ENCODE peak calls at places on chromosomes 16 and 17, in ten cellular contexts. U is AG04450; G is tibial nerve; B is PC-9; Z is GM12878; Q is lung; E is neural progenitor cell; M is heart right ventricle; W is CD8-positive, alpha-beta T cell; R is breast epithelium. O is an unnamed sample. For H3K9me3, the result is how much of the 10 kb centered on the place peaks cover.

GRCh38 chr17:33091271-33091670 is 99.6 kb downstream of the SPACA3 start:
- DNase-seq in Z (no peak), G (no peak), M (no peak), R (no peak), B (no peak), Q (no peak), E (no peak), W (no peak), U (no peak), O (no peak)

GRCh38 chr16:87308826-87309225 is 8.4 kb downstream of the C16orf95 start:
- DNase-seq in W (no peak), M (no peak), G (no peak), U (no peak), Z (no peak), B (no peak), Q (no peak), E (no peak), R (no peak), O (no peak)

GRCh38 chr17:74682442-74683190 is 30.1 kb downstream of the CD300LF start:
- DNase-seq in M (no peak), E (no peak), G (no peak), W (no peak), B (no peak), Q (no peak), R (no peak), U (no peak), Z (no peak), O (no peak)

GRCh38 chr17:77266213-77266612 is 125.4 kb downstream of the SEC14L1 start:
- DNase-seq in R (no peak), E (no peak), W (no peak), Q (no peak), Z (no peak), M (no peak), G (no peak), U (no peak), B (no peak), O (no peak)

GRCh38 chr17:77404812-77405581 is 264.2 kb downstream of the SEC14L1 start:
- DNase-seq in Q (peak), B (no peak), Z (peak), U (no peak), W (peak), R (no peak), E (no peak), G (no peak), M (peak), O (no peak)

GRCh38 chr16:4749700-4750257 is 15.4 kb downstream of the DNAAF8 start:
- DNase-seq in W (no peak), E (no peak), M (no peak), Z (no peak), B (no peak), U (no peak), G (no peak), R (no peak), Q (no peak), O (no peak)

GRCh38 chr17:68310141-68310540 is 18.8 kb downstream of the ARSG start:
- DNase-seq in B (peak), M (no peak), U (no peak), Q (no peak), W (peak), Z (no peak), G (no peak), E (no peak), R (no peak), O (no peak)

GRCh38 chr17:74779948-74780400 is 3.8 kb upstream of the NAT9 start:
- DNase-seq in R (no peak), E (no peak), M (peak), Z (peak), W (peak), G (peak), Q (peak), B (no peak), U (no peak), O (no peak)

GRCh38 chr16:19008770-19009169 is 25.0 kb downstream of the TMC7 start:
- DNase-seq in E (no peak), B (no peak), Q (no peak), W (no peak), Z (no peak), R (no peak), G (no peak), M (no peak), U (peak), O (no peak)

GRCh38 chr17:65261152-65261551 is 124.0 kb downstream of the RGS9 start:
- DNase-seq in M (no peak), Z (no peak), E (no peak), R (no peak), Q (no peak), W (no peak), B (no peak), U (no peak), G (no peak), O (no peak)

GRCh38 chr17:79532107-79532790 is 78.6 kb downstream of the RBFOX3 start:
- DNase-seq in G (no peak), U (no peak), W (no peak), Q (no peak), E (no peak), M (no peak), B (no peak), R (no peak), Z (no peak), O (no peak)

GRCh38 chr17:4998027-4998665 is 396 bp downstream of the KIF1C start:
- DNase-seq in G (no peak), B (no peak), Q (peak), R (no peak), M (peak), E (peak), U (no peak), Z (no peak), W (no peak), O (no peak)

DNA sequence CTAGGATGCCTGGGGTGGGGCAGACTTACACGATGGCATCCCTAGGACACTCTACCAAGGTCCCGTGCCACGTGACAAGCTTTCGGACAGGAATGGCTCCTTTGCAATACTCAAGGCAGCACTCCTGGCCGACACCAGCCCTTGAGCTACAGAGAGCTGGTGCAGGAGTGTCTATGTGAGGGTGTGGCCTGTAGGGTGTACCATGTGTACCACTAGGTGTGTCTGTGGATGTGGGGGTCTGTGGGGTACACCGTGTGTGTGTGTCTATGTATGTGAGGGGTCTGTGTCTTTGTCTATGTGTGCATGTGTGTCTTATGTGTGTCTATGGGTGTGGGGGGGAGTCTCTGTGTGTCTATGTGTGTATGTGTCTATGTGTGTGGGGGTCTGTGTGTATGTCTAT is 1.9 kb upstream of the TLE7 start:
- DNase-seq in M (no peak), B (no peak), G (no peak), E (no peak), Q (no peak), U (no peak), W (no peak), Z (no peak), R (no peak), O (no peak)
- H3K9me3 ChIP-seq in M (under half), B (under half), G (under half), E (under half), Q (under half), U (half or more), W (under half), Z (under half), R (half or more), O (under half)

DNA sequence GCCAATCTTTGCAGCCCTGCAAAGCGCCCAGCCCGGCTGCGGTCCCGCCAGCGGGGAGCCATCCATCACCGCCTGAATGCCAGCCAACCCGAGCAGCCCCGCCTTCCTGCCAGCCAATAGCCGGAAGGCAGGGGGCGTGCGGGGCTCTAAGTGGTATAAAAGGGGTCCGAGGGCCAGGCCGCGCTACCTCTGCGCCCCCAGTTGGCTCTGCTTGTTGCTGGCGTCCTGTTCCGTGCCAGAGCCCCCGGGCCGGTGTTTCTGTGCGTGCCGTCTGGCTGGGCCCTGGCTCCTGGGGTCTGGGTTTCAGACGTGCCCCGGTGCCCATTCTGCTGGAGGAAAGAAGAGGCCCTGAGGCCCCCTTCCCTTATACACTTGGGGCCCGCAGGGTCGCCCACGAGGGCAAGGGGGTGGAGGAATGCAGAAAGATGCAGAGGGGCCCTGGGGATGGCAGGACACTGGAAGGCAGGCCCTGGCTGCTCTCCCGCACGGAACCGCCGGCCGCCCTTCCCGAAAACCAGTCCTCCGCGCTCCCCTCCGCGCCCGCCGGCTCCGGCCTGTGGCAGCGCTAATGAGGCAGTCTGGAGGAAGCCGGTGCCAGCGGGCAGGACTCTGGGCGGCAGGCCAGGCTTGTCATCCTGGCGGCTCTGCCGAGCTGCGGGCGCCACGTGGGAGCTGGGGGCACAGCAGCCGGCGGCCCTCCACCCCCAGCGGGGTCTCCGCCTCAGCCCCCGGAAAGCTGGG is 14.0 kb downstream of the COPZ2 start:
- DNase-seq in G (peak), M (peak), B (peak), U (no peak), R (peak), W (peak), E (peak), Q (peak), Z (no peak), O (peak)
- TF ChIP-seq CTCF in G (peak), M (peak), B (peak), U (peak), R (no peak), W (no peak), E (peak), Q (no peak), Z (peak), O (no peak)

GRCh38 chr17:66951605-66951953 is 12.9 kb upstream of the CACNG4 start:
- DNase-seq in G (no peak), W (no peak), R (no peak), Q (no peak), E (no peak), M (no peak), U (no peak), B (peak), Z (no peak), O (peak)
- H3K27ac ChIP-seq in G (no peak), W (no peak), R (peak), Q (no peak), E (no peak), M (no peak), U (peak), B (peak), Z (no peak), O (peak)

DNA sequence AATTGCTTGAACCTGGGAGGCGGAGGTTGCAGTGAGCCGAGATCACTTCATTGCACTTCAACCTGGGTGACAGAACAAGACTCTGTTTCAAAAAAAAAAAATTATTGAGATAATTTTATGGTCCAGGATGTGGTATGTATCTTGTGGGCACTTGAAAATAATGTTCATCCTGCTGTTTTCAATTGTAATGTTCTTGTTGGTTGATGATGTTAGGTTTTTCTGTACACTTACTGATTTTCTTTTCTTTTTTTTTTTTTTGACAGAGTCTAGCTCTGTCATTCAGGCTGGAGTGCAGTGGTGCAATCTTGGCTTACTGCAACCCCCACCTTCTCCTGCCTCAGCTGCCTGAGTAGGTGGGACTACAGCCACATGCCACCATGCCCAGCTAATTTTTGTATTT is 29.7 kb downstream of the TBX21 start:
- DNase-seq in B (no peak), Q (no peak), M (no peak), U (no peak), Z (no peak), R (no peak), G (no peak), W (no peak), E (no peak), O (no peak)
- H3K9me3 ChIP-seq in B (under half), Q (under half), M (under half), U (under half), Z (under half), R (under half), G (under half), W (under half), E (under half), O (under half)

DNA sequence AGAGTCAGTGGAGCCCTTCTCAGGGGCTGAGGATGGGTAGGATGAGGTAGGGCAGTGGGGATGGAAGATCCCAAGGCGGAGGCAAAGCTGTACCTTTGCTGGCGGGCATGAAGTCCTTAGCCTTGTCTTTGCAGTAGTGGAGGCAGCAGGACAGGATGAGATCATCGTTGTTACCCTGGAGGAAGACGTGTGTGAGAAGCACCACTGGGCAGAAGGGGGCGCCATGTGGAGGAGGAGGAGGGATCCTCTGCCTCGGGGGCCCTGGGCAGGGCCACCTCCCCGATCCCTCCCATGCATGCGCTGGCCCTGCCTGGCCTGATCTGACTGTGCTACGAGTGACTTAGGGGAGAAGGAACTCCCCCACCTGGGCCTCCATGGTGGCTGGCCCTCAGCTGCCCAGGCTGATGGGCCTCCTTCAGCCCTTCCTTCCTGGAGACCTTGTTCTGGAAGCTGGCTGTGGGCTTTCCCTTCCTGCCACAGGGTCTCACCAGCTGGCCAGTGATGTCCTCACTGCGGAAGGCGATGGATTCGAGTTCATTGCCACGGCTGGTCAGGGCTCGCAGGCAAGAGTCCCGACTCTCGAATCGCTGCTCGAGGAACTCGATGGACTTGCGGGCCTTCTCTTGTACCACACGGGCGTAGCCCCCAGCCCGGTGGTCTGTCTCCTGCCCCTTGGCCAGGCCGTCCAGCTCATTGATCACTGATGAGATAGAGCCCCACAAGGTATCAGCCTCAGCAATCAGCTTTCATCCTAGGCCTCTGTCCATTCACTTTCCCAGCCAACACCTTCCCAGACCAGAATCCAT is 10.3 kb downstream of the HIC1 start:
- DNase-seq in Z (no peak), W (no peak), U (no peak), B (no peak), R (no peak), E (peak), M (no peak), G (no peak), Q (no peak), O (no peak)
- TF ChIP-seq CTCF in Z (peak), W (no peak), U (peak), B (peak), R (no peak), E (peak), M (peak), G (no peak), Q (no peak), O (no peak)

GRCh38 chr16:11072420-11073153 is 128.2 kb downstream of the CLEC16A start:
- DNase-seq in B (no peak), M (no peak), W (no peak), G (no peak), Z (no peak), Q (no peak), U (no peak), E (no peak), R (no peak), O (no peak)

GRCh38 chr16:11075163-11075562 is 130.8 kb downstream of the CLEC16A start:
- DNase-seq in E (no peak), U (no peak), W (no peak), G (no peak), R (no peak), B (no peak), Z (no peak), Q (no peak), M (no peak), O (no peak)

GRCh38 chr16:11067697-11068141 is 123.4 kb downstream of the CLEC16A start:
- DNase-seq in M (no peak), R (no peak), B (no peak), Z (no peak), W (no peak), Q (no peak), E (no peak), G (no peak), U (no peak), O (no peak)

GRCh38 chr16:11073407-11073806 is 129.0 kb downstream of the CLEC16A start:
- DNase-seq in Z (no peak), R (no peak), B (no peak), U (no peak), G (no peak), M (no peak), E (no peak), W (no peak), Q (no peak), O (no peak)

DNA sequence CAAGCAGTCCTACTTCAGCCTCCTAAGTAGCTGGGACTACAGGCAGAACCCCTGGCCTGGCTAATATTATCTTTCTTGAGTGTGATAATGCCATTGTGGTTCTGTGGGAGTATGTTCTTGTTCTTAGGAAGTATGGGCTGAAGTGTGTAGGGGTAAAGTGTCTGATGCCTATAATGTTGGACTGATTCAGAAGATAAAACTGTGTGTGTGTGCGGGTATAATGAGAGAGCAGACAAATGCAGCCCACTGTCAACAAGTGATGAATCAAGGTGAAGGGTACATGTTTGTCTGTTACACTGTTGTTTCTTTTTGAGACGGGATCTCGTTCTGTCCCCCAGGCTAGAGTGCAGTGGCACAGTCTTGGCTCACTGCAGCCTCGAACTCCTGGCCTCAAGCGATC is 127.5 kb downstream of the CLEC16A start:
- DNase-seq in M (no peak), B (no peak), Z (no peak), E (no peak), U (no peak), G (no peak), W (no peak), Q (no peak), R (no peak), O (no peak)
- H3K27ac ChIP-seq in M (no peak), B (no peak), Z (no peak), E (no peak), U (no peak), G (no peak), W (no peak), Q (no peak), R (no peak), O (no peak)

DNA sequence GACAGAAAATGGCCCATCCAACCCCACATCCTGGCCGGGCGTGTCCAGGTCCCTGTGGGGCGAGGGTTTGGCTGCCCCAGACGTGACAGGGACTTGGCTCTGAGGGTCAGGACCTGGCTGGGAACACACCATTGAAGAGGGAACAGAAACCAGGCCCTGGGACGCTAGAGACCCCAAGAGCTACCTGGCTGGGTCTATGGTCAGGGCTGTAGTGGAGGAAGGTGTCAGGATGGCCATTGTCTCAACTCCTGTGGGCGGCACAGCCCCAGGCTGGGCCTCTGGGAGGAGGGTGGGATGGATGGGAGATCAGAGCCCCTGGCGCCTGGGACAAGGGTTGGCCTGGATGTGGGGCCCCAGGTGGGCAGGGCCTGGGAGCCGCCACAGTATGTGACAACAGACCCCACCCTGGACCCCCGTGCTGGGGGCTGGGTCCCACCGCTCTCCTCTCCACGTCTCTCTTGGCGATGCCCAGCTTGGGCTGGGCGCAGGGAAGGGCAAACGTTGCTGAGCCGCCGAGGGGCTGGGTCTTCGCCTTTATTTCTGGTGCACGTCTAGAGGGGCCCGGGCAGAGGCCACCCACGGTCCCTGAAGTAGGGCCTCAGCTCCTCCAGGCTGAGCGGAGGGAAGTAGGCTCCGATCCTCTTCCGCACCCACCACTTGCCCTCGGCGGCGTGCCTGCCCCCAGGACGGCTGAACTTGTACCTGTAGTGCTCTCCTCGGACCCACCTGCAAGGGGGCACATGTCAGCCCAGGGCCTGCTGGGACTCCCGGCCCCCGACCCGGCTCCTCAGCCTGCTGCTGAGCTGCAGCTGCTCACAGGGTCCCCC is 53.7 kb upstream of the GNG13 start:
- DNase-seq in Z (no peak), R (no peak), E (no peak), U (no peak), Q (no peak), B (no peak), W (no peak), M (no peak), G (no peak), O (no peak)
- H3K9me3 ChIP-seq in Z (under half), R (under half), E (under half), U (half or more), Q (under half), B (under half), W (under half), M (under half), G (under half), O (under half)

O was measured in prostate gland.